ENCODE peak calls at places on chromosomes 1 and 21, in seven cellular contexts. H, J, I, Z, E, T and K are unnamed samples.

GRCh38 chr1:176717052-176717754 is 254.2 kb downstream of the PAPPA2 start:
- DNase-seq in H (no peak), J (no peak), I (no peak), Z (no peak), E (no peak), T (no peak), K (no peak)

GRCh38 chr1:186187601-186188000 is 187.5 kb downstream of the TPR start:
- DNase-seq in H (no peak), J (no peak), I (no peak), Z (no peak), E (no peak), T (no peak), K (no peak)

GRCh38 chr1:3702990-3703728 is 49.1 kb upstream of the CCDC27 start:
- DNase-seq in H (no peak), J (peak), I (no peak), Z (no peak), E (no peak), T (no peak), K (no peak)

GRCh38 chr1:179990847-179991246 is 36.2 kb downstream of the CEP350 start:
- DNase-seq in H (no peak), J (no peak), I (no peak), Z (no peak), E (no peak), T (no peak), K (no peak)

GRCh38 chr1:110336300-110337039 is 2.7 kb upstream of the RBM15 start:
- DNase-seq in H (peak), J (no peak), I (peak), Z (no peak), E (peak), T (no peak), K (no peak)

GRCh38 chr1:174204697-174205308 is 45.5 kb downstream of the RABGAP1L start:
- DNase-seq in H (no peak), J (no peak), I (peak), Z (no peak), E (no peak), T (no peak), K (no peak)

GRCh38 chr1:231828182-231828920 is 201.8 kb downstream of the DISC1 start:
- DNase-seq in H (no peak), J (no peak), I (peak), Z (peak), E (no peak), T (no peak), K (peak)

GRCh38 chr1:7409278-7409677 is 361.8 kb upstream of the VAMP3 start:
- DNase-seq in H (peak), J (peak), I (no peak), Z (no peak), E (peak), T (no peak), K (no peak)

GRCh38 chr1:203184467-203184866 is 2.0 kb downstream of the CHI3L1 start:
- DNase-seq in H (no peak), J (no peak), I (no peak), Z (no peak), E (no peak), T (no peak), K (no peak)

GRCh38 chr21:37079211-37079824 is 6.3 kb downstream of the TTC3 start:
- DNase-seq in H (no peak), J (no peak), I (no peak), Z (no peak), E (no peak), T (no peak), K (no peak)

GRCh38 chr1:60152886-60153285 is 79.3 kb upstream of the C1orf87 start:
- DNase-seq in H (no peak), J (no peak), I (no peak), Z (no peak), E (no peak), T (no peak), K (no peak)

GRCh38 chr1:1973716-1974642 is 29.6 kb downstream of the CFAP74 start:
- DNase-seq in H (no peak), J (no peak), I (no peak), Z (no peak), E (no peak), T (no peak), K (no peak)

GRCh38 chr1:161069731-161070270 is at the start of gene ARHGAP30:
- DNase-seq in H (peak), J (no peak), I (no peak), Z (no peak), E (peak), T (peak), K (no peak)

GRCh38 chr1:85366391-85366790 is 90.0 kb upstream of the BCL10 start:
- DNase-seq in H (no peak), J (no peak), I (no peak), Z (no peak), E (no peak), T (no peak), K (peak)

GRCh38 chr1:65221638-65222421 is 73.8 kb downstream of the AK4 start:
- DNase-seq in H (no peak), J (no peak), I (no peak), Z (no peak), E (no peak), T (no peak), K (no peak)

GRCh38 chr1:166974647-166975345 is 544 bp downstream of the ILDR2 start:
- DNase-seq in H (no peak), J (no peak), I (no peak), Z (no peak), E (no peak), T (no peak), K (no peak)

GRCh38 chr21:45465105-45465504 is 60.1 kb downstream of the COL18A1 start:
- DNase-seq in H (peak), J (no peak), I (no peak), Z (no peak), E (no peak), T (peak), K (no peak)

GRCh38 chr1:104294259-104294658 is 544.6 kb downstream of the AMY1C start:
- DNase-seq in H (no peak), J (no peak), I (no peak), Z (no peak), E (no peak), T (no peak), K (no peak)

DNA sequence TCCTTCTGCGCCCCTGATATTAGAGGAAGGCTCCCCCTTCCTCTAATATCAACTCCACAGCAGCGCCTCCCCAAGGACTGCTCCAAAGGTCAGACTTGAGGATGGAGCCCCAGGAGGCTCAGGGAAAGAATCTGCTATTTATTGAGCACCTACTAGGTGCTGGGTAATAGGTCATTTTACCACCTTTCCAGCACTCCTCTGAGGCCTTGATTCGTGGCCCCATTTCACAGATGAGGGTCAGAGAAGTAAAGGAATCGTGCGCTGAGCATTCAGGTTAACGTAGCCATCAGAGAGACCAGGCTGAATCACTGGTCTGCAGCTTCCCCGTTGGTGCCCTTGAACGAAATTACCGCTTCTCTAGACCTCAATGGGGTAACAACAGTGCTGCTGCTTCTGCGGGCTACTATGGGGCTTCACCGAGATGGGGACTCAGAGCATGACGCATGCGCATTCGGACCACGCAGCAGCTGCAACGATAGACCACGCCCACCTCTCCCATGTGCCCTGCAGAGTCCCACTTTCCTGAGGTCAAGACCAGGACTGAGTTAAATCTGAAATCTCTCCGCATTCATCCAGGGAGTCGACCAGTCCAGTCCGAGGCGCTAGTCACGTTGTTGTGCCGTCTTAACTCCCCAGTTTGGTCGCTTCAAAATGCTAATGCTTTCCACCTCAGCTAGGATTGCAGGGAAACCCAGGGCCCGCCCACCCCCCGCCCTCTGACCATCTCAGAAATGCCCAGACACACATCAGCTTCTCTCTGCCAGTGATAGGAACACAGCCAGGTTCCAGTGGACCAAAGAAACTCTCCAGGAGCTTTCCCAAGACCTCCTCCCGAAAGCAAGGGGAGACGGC is 12.9 kb downstream of the CAMK2N1 start:
- DNase-seq in H (peak), J (no peak), I (no peak), Z (peak), E (peak), T (peak), K (no peak)
- TF ChIP-seq POLR2A in H (no peak), J (no peak), I (no peak), Z (peak), E (no peak), T (no peak), K (no peak)

GRCh38 chr1:228082260-228082974 is at the start of gene ARF1:
- DNase-seq in H (peak), J (peak), I (peak), Z (peak), E (peak), T (peak), K (peak)
- TF ChIP-seq POLR2A in H (peak), J (peak), I (peak), Z (peak), E (peak), T (peak), K (peak)

DNA sequence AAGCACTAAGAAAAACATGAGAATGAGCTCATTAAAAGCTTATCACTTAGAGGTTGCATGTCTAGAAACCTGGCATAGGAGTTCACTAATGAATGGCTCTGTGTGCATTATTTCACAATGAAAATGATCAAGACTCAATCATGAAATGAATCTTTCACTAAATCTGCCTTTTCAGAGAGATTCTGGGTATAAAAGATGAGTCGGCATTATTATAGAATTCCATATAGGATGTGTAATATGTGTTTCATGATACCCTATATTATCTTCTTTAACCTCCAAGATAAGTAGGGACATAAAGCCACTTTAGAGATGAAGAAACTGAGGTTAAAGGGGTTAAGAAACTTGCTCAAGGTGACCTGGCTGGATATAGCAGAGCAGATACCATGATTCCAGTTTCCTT is 368.1 kb downstream of the DUSP10 start:
- DNase-seq in H (no peak), J (no peak), I (no peak), Z (no peak), E (no peak), T (no peak), K (no peak)
- TF ChIP-seq POLR2A in H (no peak), J (no peak), I (no peak), Z (no peak), E (no peak), T (no peak), K (no peak)

GRCh38 chr1:61741682-61742619 is at the start of gene PATJ:
- DNase-seq in H (peak), J (peak), I (peak), Z (peak), E (peak), T (peak), K (peak)
- TF ChIP-seq POLR2A in H (no peak), J (peak), I (no peak), Z (peak), E (peak), T (peak), K (no peak)

GRCh38 chr1:51729156-51729823 is 112.4 kb downstream of the OSBPL9 start:
- DNase-seq in H (peak), J (peak), I (peak), Z (peak), E (peak), T (peak), K (peak)
- TF ChIP-seq POLR2A in H (no peak), J (peak), I (peak), Z (peak), E (peak), T (peak), K (peak)

DNA sequence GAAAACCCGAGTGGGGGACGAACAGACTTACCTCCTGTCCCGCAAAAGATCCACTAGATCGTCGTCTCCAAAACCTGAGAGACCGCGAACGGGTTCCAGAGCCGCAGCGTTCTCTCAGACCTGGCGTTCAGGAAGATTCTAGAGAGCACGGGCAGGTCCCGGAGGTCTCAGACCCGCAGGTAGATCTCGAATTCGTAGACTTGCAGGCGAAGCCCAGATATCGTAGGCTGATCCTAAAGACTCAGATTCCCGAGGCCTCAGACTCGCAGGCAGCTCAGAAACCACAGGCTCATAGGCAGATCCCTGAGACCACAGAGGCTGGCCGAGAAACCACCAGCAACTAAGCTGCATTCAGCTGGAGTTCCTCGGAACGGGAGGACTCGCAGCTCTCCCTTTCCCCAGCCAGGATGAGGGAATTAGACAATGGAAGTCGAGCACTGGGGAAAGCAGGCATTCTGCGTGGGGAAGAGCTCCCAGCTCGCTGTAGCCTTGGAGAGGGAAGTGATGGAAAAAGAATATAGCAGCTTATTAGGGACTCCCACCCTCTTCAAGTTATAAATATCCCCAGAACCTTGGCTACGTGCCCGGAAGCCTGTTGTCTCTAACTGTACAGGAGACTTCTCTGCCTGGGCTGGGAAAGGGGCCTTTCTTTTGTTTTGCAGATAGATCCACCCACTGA is at the start of gene ZNF436:
- DNase-seq in H (peak), J (peak), I (no peak), Z (peak), E (peak), T (peak), K (peak)
- TF ChIP-seq POLR2A in H (no peak), J (peak), I (no peak), Z (no peak), E (peak), T (no peak), K (no peak)

GRCh38 chr1:201448981-201449380 is 20.0 kb downstream of the PHLDA3 start:
- DNase-seq in H (peak), J (no peak), I (no peak), Z (no peak), E (no peak), T (no peak), K (no peak)
- TF ChIP-seq POLR2A in H (no peak), J (no peak), I (no peak), Z (no peak), E (no peak), T (no peak), K (no peak)

DNA sequence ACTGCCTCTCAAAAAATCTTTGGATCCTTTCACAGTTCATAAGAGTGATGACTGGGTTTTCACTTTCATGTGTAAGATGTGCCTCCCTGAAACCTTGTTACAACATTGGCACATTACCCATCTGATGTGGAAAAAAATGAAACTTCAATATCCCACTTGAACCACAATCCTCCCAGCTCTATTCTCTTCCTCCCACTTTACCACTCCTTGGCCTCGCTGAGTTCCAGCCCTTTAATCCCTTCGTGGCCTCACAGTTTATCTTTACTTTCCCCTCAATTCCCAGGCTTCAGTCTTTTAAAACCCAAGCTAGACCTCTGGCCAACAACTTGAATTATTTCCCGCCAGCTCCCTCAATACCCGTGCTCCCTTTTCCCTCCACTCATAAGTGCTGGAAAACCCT is 25.0 kb upstream of the CTTNBP2NL start:
- DNase-seq in H (no peak), J (no peak), I (no peak), Z (no peak), E (no peak), T (no peak), K (no peak)
- TF ChIP-seq POLR2A in H (no peak), J (no peak), I (no peak), Z (no peak), E (no peak), T (no peak), K (no peak)